ENCODE peak calls at places on chromosomes 6 and 20, in eight cellular contexts. W is aorta; H is CD4-positive, alpha-beta memory T cell; R is psoas muscle; V is naive thymus-derived CD4-positive, alpha-beta T cell; J is brain microvascular endothelial cell; Y is A549; A is tibial nerve. I is an unnamed sample.

GRCh38 chr6:160069459-160069858 is 52.2 kb upstream of the SLC22A1 start:
- DNase-seq in J (no peak), H (no peak), A (no peak), V (no peak), R (no peak), Y (no peak), W (no peak), I (no peak)

GRCh38 chr6:10073326-10073725 is 341.5 kb downstream of the TFAP2A start:
- DNase-seq in R (no peak), Y (no peak), A (no peak), V (no peak), J (no peak), H (no peak), W (no peak), I (no peak)

GRCh38 chr20:2991532-2991931 is 51.9 kb upstream of the GNRH2 start:
- DNase-seq in W (no peak), V (no peak), J (no peak), R (no peak), A (no peak), H (no peak), Y (no peak), I (no peak)

GRCh38 chr20:36742558-36742957 is 3.3 kb downstream of the NDRG3 start:
- DNase-seq in W (no peak), H (no peak), A (no peak), Y (no peak), V (no peak), R (no peak), J (no peak), I (no peak)

GRCh38 chr6:128410584-128410983 is 109.8 kb downstream of the PTPRK start:
- DNase-seq in Y (no peak), H (no peak), W (no peak), J (no peak), V (no peak), R (no peak), A (no peak), I (no peak)

GRCh38 chr20:34129518-34130162 is 17.6 kb upstream of the EIF2S2 start:
- DNase-seq in A (peak; percentile 88), Y (peak; percentile 77), V (peak; percentile 46), W (peak; percentile 81), R (peak; percentile 70), H (peak; percentile 74), J (peak; percentile 68), I (peak; percentile 83)

GRCh38 chr6:152129606-152130249 is 322.2 kb downstream of the ESR1 start:
- DNase-seq in H (no peak), A (peak; percentile 32), R (no peak), W (no peak), V (no peak), Y (no peak), J (no peak), I (no peak)

GRCh38 chr6:108654465-108655106 is 93.9 kb downstream of the FOXO3 start:
- DNase-seq in W (no peak), J (no peak), H (no peak), A (no peak), Y (no peak), R (no peak), V (no peak), I (peak; percentile 61)

GRCh38 chr6:111997078-111997862 is 56.6 kb upstream of the CCN6 start:
- DNase-seq in J (peak; percentile 65), A (peak; percentile 69), R (peak; percentile 88), W (peak; percentile 91), Y (peak; percentile 65), H (peak; percentile 79), V (peak; percentile 67), I (peak; percentile 88)

GRCh38 chr20:50541606-50542041 is 31.4 kb downstream of the PTPN1 start:
- DNase-seq in V (no peak), W (no peak), H (no peak), R (no peak), Y (no peak), J (no peak), A (no peak), I (no peak)
- H3K4me3 ChIP-seq in V (no peak overlapping the region), W (no peak overlapping the region), H (no peak overlapping the region), R (no peak overlapping the region), Y (no peak overlapping the region), J (no peak overlapping the region), A (no peak overlapping the region), I (no peak overlapping the region)

GRCh38 chr6:167094436-167094819 is 28.5 kb upstream of the CCR6 start:
- DNase-seq in H (no peak), Y (no peak), V (no peak), A (no peak), J (peak; percentile 5), W (no peak), R (no peak), I (peak; percentile 74)

GRCh38 chr6:167092672-167093339 is 30.1 kb upstream of the CCR6 start:
- DNase-seq in V (no peak), R (no peak), H (no peak), A (no peak), W (no peak), J (no peak), Y (no peak), I (no peak)

GRCh38 chr6:167093922-167094432 is 28.9 kb upstream of the CCR6 start:
- DNase-seq in W (no peak), A (no peak), J (no peak), R (peak; percentile 62), V (peak; percentile 46), H (peak; percentile 74), Y (no peak), I (no peak)

GRCh38 chr6:167094820-167095637 is 27.9 kb upstream of the CCR6 start:
- DNase-seq in A (no peak), W (no peak), Y (no peak), H (no peak), J (no peak), V (no peak), R (no peak), I (no peak)

GRCh38 chr6:167093406-167093921 is 29.4 kb upstream of the CCR6 start:
- DNase-seq in W (no peak), J (no peak), R (no peak), V (no peak), Y (no peak), A (no peak), H (no peak), I (no peak)
- H3K4me3 ChIP-seq in W (no peak overlapping the region), J (no peak overlapping the region), R (peak overlapping the region; percentile 36), V (peak overlapping the region; percentile 39), Y (no peak overlapping the region), A (no peak overlapping the region), H (no peak overlapping the region), I (no peak overlapping the region)

GRCh38 chr20:50333131-50333530 is 142.5 kb downstream of the CEBPB start:
- DNase-seq in A (no peak), H (no peak), Y (no peak), R (no peak), W (peak; percentile 3), J (no peak), V (no peak), I (no peak)
- H3K4me3 ChIP-seq in A (no peak overlapping the region), H (no peak overlapping the region), Y (no peak overlapping the region), R (no peak overlapping the region), W (no peak overlapping the region), J (no peak overlapping the region), V (no peak overlapping the region), I (no peak overlapping the region)

GRCh38 chr6:157035576-157035975 is 258.4 kb downstream of the ARID1B start:
- DNase-seq in A (no peak), Y (no peak), V (no peak), R (no peak), H (no peak), J (no peak), W (no peak), I (no peak)

GRCh38 chr6:157030756-157031155 is 253.6 kb downstream of the ARID1B start:
- DNase-seq in J (no peak), W (no peak), Y (no peak), H (no peak), A (no peak), R (no peak), V (no peak), I (no peak)

GRCh38 chr6:157033428-157034140 is 256.4 kb downstream of the ARID1B start:
- DNase-seq in Y (no peak), V (no peak), J (no peak), H (peak; percentile 16), W (no peak), R (no peak), A (no peak), I (no peak)

GRCh38 chr6:157034433-157035230 is 257.5 kb downstream of the ARID1B start:
- DNase-seq in J (no peak), W (no peak), A (no peak), R (no peak), Y (peak; percentile 55), H (peak; percentile 32), V (no peak), I (peak; percentile 55)

GRCh38 chr6:157032923-157033322 is 255.7 kb downstream of the ARID1B start:
- DNase-seq in V (no peak), H (no peak), Y (no peak), A (no peak), W (no peak), J (no peak), R (no peak), I (no peak)
- H3K4me3 ChIP-seq in V (peak overlapping the region; percentile 50), H (peak overlapping the region; percentile 37), Y (no peak overlapping the region), A (no peak overlapping the region), W (no peak overlapping the region), J (peak overlapping the region; percentile 46), R (peak overlapping the region; percentile 56), I (no peak overlapping the region)

GRCh38 chr6:136036601-136037000 is 185.1 kb downstream of the PDE7B start:
- DNase-seq in Y (no peak), A (no peak), H (no peak), J (no peak), R (no peak), V (no peak), W (no peak), I (peak; percentile 65)

GRCh38 chr6:136038531-136038930 is 187.0 kb downstream of the PDE7B start:
- DNase-seq in Y (no peak), H (no peak), W (no peak), R (no peak), A (no peak), J (no peak), V (no peak), I (no peak)

GRCh38 chr6:136037885-136038460 is 186.5 kb downstream of the PDE7B start:
- DNase-seq in V (no peak), R (peak; percentile 55), H (no peak), A (no peak), W (no peak), J (no peak), Y (no peak), I (peak; percentile 17)

GRCh38 chr6:136036071-136036380 is 184.5 kb downstream of the PDE7B start:
- DNase-seq in J (no peak), Y (no peak), H (no peak), R (no peak), A (no peak), W (no peak), V (no peak), I (no peak)

GRCh38 chr6:136037246-136037884 is 185.9 kb downstream of the PDE7B start:
- DNase-seq in H (no peak), V (peak; percentile 22), J (no peak), A (no peak), W (no peak), R (no peak), Y (no peak), I (no peak)
- H3K4me3 ChIP-seq in H (no peak overlapping the region), V (no peak overlapping the region), J (peak overlapping the region; percentile 51), A (no peak overlapping the region), W (no peak overlapping the region), R (peak overlapping the region; percentile 59), Y (no peak overlapping the region), I (no peak overlapping the region)

GRCh38 chr20:45407067-45407745 is 883 bp upstream of the DBNDD2 start:
- DNase-seq in Y (no peak), J (peak; percentile 43), V (no peak), W (peak; percentile 89), R (peak; percentile 82), A (peak; percentile 26), H (no peak), I (no peak)
- H3K4me3 ChIP-seq in Y (peak overlapping the region; percentile 96), J (peak overlapping the region; percentile 61), V (peak overlapping the region; percentile 71), W (peak overlapping the region; percentile 76), R (peak overlapping the region; percentile 99), A (peak overlapping the region; percentile 77), H (peak overlapping the region; percentile 36), I (peak overlapping the region; percentile 64)